ENCODE peak calls at places on chromosomes 4 and X, in eight cellular contexts. O, I, K, E, D, F, P and B are unnamed samples.

GRCh38 chr4:61555789-61556188 is 355.7 kb downstream of the ADGRL3 start:
- DNase-seq in O (no peak), I (no peak), K (no peak), E (no peak), D (no peak), F (no peak), P (no peak), B (no peak)

GRCh38 chr4:123840232-123840631 is 443.6 kb downstream of the SPRY1 start:
- DNase-seq in O (no peak), I (no peak), K (no peak), E (no peak), D (no peak), F (no peak), P (no peak), B (no peak)

GRCh38 chr4:124839786-124840390 is 127.4 kb upstream of the ANKRD50 start:
- DNase-seq in O (no peak), I (no peak), K (no peak), E (no peak), D (no peak), F (no peak), P (no peak), B (no peak)

GRCh38 chr4:135371137-135371536 is 1169.5 kb upstream of the PABPC4L start:
- DNase-seq in O (peak), I (no peak), K (peak), E (no peak), D (no peak), F (no peak), P (no peak), B (no peak)

GRCh38 chrX:47366051-47366722 is 4.2 kb upstream of the ZNF157 start:
- DNase-seq in O (peak), I (peak), K (peak), E (peak), D (peak), F (peak), P (peak), B (peak)

GRCh38 chrX:39830414-39830813 is 267.3 kb downstream of the BCOR start:
- DNase-seq in O (no peak), I (no peak), K (no peak), E (no peak), D (no peak), F (no peak), P (no peak), B (no peak)

GRCh38 chr4:23660865-23661264 is 229.0 kb downstream of the PPARGC1A start:
- DNase-seq in O (no peak), I (no peak), K (no peak), E (no peak), D (no peak), F (no peak), P (no peak), B (no peak)

GRCh38 chr4:176150283-176150682 is 45.1 kb downstream of the SPATA4 start:
- DNase-seq in O (no peak), I (peak), K (peak), E (no peak), D (no peak), F (no peak), P (no peak), B (no peak)

GRCh38 chrX:11970935-11971334 is 167.3 kb upstream of the FRMPD4 start:
- DNase-seq in O (no peak), I (no peak), K (no peak), E (no peak), D (no peak), F (no peak), P (no peak), B (no peak)

GRCh38 chr4:78129383-78130108 is 72.4 kb downstream of the FRAS1 start:
- DNase-seq in O (no peak), I (no peak), K (no peak), E (no peak), D (no peak), F (no peak), P (no peak), B (no peak)

GRCh38 chrX:3820170-3820569 is 106.7 kb upstream of the PRKX start:
- DNase-seq in O (no peak), I (no peak), K (peak), E (no peak), D (no peak), F (no peak), P (no peak), B (no peak)

GRCh38 chr4:107058828-107059227 is 22.7 kb upstream of the DKK2 start:
- DNase-seq in O (no peak), I (no peak), K (no peak), E (no peak), D (no peak), F (no peak), P (no peak), B (no peak)

GRCh38 chrX:138794285-138794684 is 82.8 kb upstream of the FGF13 start:
- DNase-seq in O (no peak), I (no peak), K (no peak), E (no peak), D (no peak), F (no peak), P (no peak), B (no peak)

GRCh38 chr4:77215107-77215506 is 58.1 kb downstream of the CCNG2 start:
- DNase-seq in O (no peak), I (no peak), K (no peak), E (no peak), D (no peak), F (no peak), P (no peak), B (no peak)

GRCh38 chrX:133544105-133544504 is 128.8 kb upstream of the GPC4 start:
- DNase-seq in O (no peak), I (no peak), K (no peak), E (no peak), D (no peak), F (no peak), P (no peak), B (no peak)

GRCh38 chr4:7890635-7891393 is 48.8 kb downstream of the AFAP1 start:
- DNase-seq in O (no peak), I (no peak), K (no peak), E (no peak), D (no peak), F (no peak), P (no peak), B (no peak)

GRCh38 chr4:123997116-123997515 is 600.5 kb downstream of the SPRY1 start:
- DNase-seq in O (no peak), I (peak), K (no peak), E (no peak), D (no peak), F (no peak), P (no peak), B (no peak)

GRCh38 chrX:154908821-154909220 is 22.7 kb downstream of the F8A1 start:
- DNase-seq in O (no peak), I (no peak), K (no peak), E (no peak), D (no peak), F (no peak), P (no peak), B (no peak)

GRCh38 chrX:134452591-134452990 is 7.4 kb upstream of the HPRT1 start:
- DNase-seq in O (no peak), I (no peak), K (no peak), E (no peak), D (no peak), F (no peak), P (no peak), B (no peak)

GRCh38 chr4:150769845-150770244 is 187.9 kb downstream of the MAB21L2 start:
- DNase-seq in O (no peak), I (no peak), K (no peak), E (no peak), D (no peak), F (no peak), P (no peak), B (no peak)

GRCh38 chrX:3175659-3176438 is 134.6 kb downstream of the ARSF start:
- DNase-seq in O (no peak), I (no peak), K (no peak), E (no peak), D (no peak), F (no peak), P (no peak), B (no peak)

GRCh38 chrX:154398668-154399526 is 720 bp downstream of the RPL10 start:
- DNase-seq in O (peak), I (peak), K (peak), E (peak), D (peak), F (peak), P (peak), B (peak)

GRCh38 chrX:2708601-2709200 is 17.6 kb downstream of the CD99 start:
- DNase-seq in O (no peak), I (no peak), K (peak), E (no peak), D (no peak), F (no peak), P (no peak), B (no peak)

GRCh38 chr4:76365636-76366035 is 55.3 kb downstream of the CCDC158 start:
- DNase-seq in O (no peak), I (no peak), K (no peak), E (no peak), D (no peak), F (no peak), P (no peak), B (no peak)

GRCh38 chrX:400258-400657 is 13.6 kb upstream of the PPP2R3B start:
- DNase-seq in O (no peak), I (no peak), K (no peak), E (no peak), D (no peak), F (no peak), P (no peak), B (no peak)

GRCh38 chr4:169315530-169316306 is 45.0 kb upstream of the SH3RF1 start:
- DNase-seq in O (no peak), I (no peak), K (no peak), E (no peak), D (no peak), F (no peak), P (peak), B (no peak)

GRCh38 chrX:63658920-63659319 is 126.1 kb downstream of the ARHGEF9 start:
- DNase-seq in O (no peak), I (no peak), K (no peak), E (no peak), D (no peak), F (no peak), P (no peak), B (no peak)

GRCh38 chr4:32462944-32463343 is 1742.8 kb downstream of the PCDH7 start:
- DNase-seq in O (no peak), I (no peak), K (peak), E (no peak), D (no peak), F (no peak), P (no peak), B (no peak)

GRCh38 chr4:31518796-31519250 is 798.7 kb downstream of the PCDH7 start:
- DNase-seq in O (no peak), I (no peak), K (no peak), E (no peak), D (no peak), F (no peak), P (no peak), B (no peak)

GRCh38 chr4:176302283-176303275 is 17.2 kb upstream of the SPCS3 start:
- DNase-seq in O (no peak), I (no peak), K (no peak), E (no peak), D (no peak), F (no peak), P (no peak), B (no peak)

GRCh38 chrX:118654331-118654730 is 73.1 kb upstream of the IL13RA1 start:
- DNase-seq in O (no peak), I (no peak), K (no peak), E (no peak), D (no peak), F (no peak), P (no peak), B (no peak)

GRCh38 chr4:24792552-24792951 is 2.8 kb upstream of the SOD3 start:
- DNase-seq in O (no peak), I (no peak), K (no peak), E (no peak), D (no peak), F (no peak), P (no peak), B (no peak)

GRCh38 chrX:111634823-111635410 is 46.1 kb upstream of the ALG13 start:
- DNase-seq in O (no peak), I (no peak), K (no peak), E (no peak), D (no peak), F (no peak), P (no peak), B (no peak)

GRCh38 chrX:139932077-139932900 is 564 bp downstream of the ATP11C start:
- DNase-seq in O (peak), I (peak), K (peak), E (peak), D (peak), F (peak), P (no peak), B (no peak)

GRCh38 chr4:152815078-152815477 is 35.3 kb downstream of the ARFIP1 start:
- DNase-seq in O (no peak), I (no peak), K (no peak), E (no peak), D (no peak), F (no peak), P (no peak), B (no peak)

GRCh38 chr4:165060938-165061337 is 7.3 kb downstream of the TRIM75 start:
- DNase-seq in O (no peak), I (peak), K (no peak), E (no peak), D (no peak), F (no peak), P (no peak), B (no peak)

GRCh38 chrX:36974896-36975295 is 33.3 kb upstream of the FAM47C start:
- DNase-seq in O (no peak), I (peak), K (no peak), E (no peak), D (no peak), F (no peak), P (no peak), B (no peak)

GRCh38 chr4:124290678-124291077 is 421.9 kb downstream of the ANKRD50 start:
- DNase-seq in O (no peak), I (no peak), K (no peak), E (no peak), D (no peak), F (no peak), P (no peak), B (no peak)

GRCh38 chr4:150510176-150510875 is 71.6 kb upstream of the MAB21L2 start:
- DNase-seq in O (no peak), I (no peak), K (no peak), E (no peak), D (no peak), F (no peak), P (no peak), B (no peak)

GRCh38 chr4:182062936-182063335 is 180.3 kb upstream of the TENM3 start:
- DNase-seq in O (no peak), I (no peak), K (no peak), E (no peak), D (no peak), F (no peak), P (no peak), B (no peak)